ENCODE peak calls at places on chromosomes 7 and 10, in four cellular contexts. One of them, this sample, is unnamed.

GRCh38 chr7:68892211-68892610 is 706.1 kb upstream of the AUTS2 start:
- DNase-seq in AG04449: no peak
- DNase-seq in IMR-90: no peak
- DNase-seq in keratinocyte: no peak
- DNase-seq in this sample: no peak

GRCh38 chr7:11077816-11078215 is 104.1 kb downstream of the PHF14 start:
- DNase-seq in AG04449: peak; percentile 3
- DNase-seq in IMR-90: no peak
- DNase-seq in keratinocyte: no peak
- DNase-seq in this sample: no peak

GRCh38 chr7:52741670-52742069 is 293.8 kb upstream of the POM121L12 start:
- DNase-seq in AG04449: no peak
- DNase-seq in keratinocyte: no peak
- DNase-seq in IMR-90: no peak
- DNase-seq in this sample: no peak

GRCh38 chr10:35433851-35434426 is 97.6 kb downstream of the CCNY start:
- DNase-seq in AG04449: peak; percentile 45
- DNase-seq in keratinocyte: peak; percentile 41
- DNase-seq in IMR-90: peak; percentile 63
- DNase-seq in this sample: peak; percentile 73

GRCh38 chr10:409403-410040 is 274.3 kb downstream of the ZMYND11 start:
- DNase-seq in IMR-90: no peak
- DNase-seq in keratinocyte: no peak
- DNase-seq in AG04449: no peak
- DNase-seq in this sample: no peak

GRCh38 chr7:131524699-131525098 is 31.7 kb downstream of the PODXL start:
- DNase-seq in AG04449: no peak
- DNase-seq in keratinocyte: no peak
- DNase-seq in IMR-90: no peak
- DNase-seq in this sample: no peak

GRCh38 chr10:60433684-60434083 is 44.0 kb upstream of the ANK3 start:
- DNase-seq in IMR-90: peak; percentile 86
- DNase-seq in AG04449: peak; percentile 77
- DNase-seq in keratinocyte: no peak
- DNase-seq in this sample: peak; percentile 61

GRCh38 chr10:111179514-111179913 is 102.7 kb downstream of the ADRA2A start:
- DNase-seq in AG04449: no peak
- DNase-seq in IMR-90: no peak
- DNase-seq in keratinocyte: no peak
- DNase-seq in this sample: no peak

GRCh38 chr10:102418612-102419560 is at the start of gene PSD:
- DNase-seq in keratinocyte: no peak
- DNase-seq in IMR-90: no peak
- DNase-seq in AG04449: no peak
- DNase-seq in this sample: no peak

GRCh38 chr7:108455833-108456677 is at the start of gene NRCAM:
- DNase-seq in keratinocyte: no peak
- DNase-seq in IMR-90: no peak
- DNase-seq in AG04449: no peak
- DNase-seq in this sample: no peak

GRCh38 chr10:74738985-74739567 is 87.3 kb upstream of the KAT6B start:
- DNase-seq in AG04449: no peak
- DNase-seq in keratinocyte: no peak
- DNase-seq in IMR-90: peak; percentile 16
- DNase-seq in this sample: no peak

GRCh38 chr10:22251751-22252285 is 34.0 kb upstream of the EBLN1 start:
- DNase-seq in AG04449: no peak
- DNase-seq in keratinocyte: no peak
- DNase-seq in IMR-90: no peak
- DNase-seq in this sample: no peak

GRCh38 chr7:103691291-103691690 is 245.3 kb upstream of the SLC26A5 start:
- DNase-seq in IMR-90: no peak
- DNase-seq in keratinocyte: no peak
- DNase-seq in AG04449: no peak
- DNase-seq in this sample: no peak

GRCh38 chr7:95101422-95101821 is 194.0 kb downstream of the PPP1R9A start:
- DNase-seq in AG04449: no peak
- DNase-seq in keratinocyte: no peak
- DNase-seq in IMR-90: no peak
- DNase-seq in this sample: no peak

GRCh38 chr10:11472158-11472753 is 139.2 kb downstream of the USP6NL start:
- DNase-seq in keratinocyte: no peak
- DNase-seq in AG04449: no peak
- DNase-seq in IMR-90: peak; percentile 41
- DNase-seq in this sample: no peak

GRCh38 chr7:158325530-158326381 is 261.9 kb downstream of the PTPRN2 start:
- DNase-seq in keratinocyte: no peak
- DNase-seq in IMR-90: no peak
- DNase-seq in AG04449: no peak
- DNase-seq in this sample: no peak

GRCh38 chr7:88092676-88092999 is 127.2 kb downstream of the SRI start:
- DNase-seq in keratinocyte: no peak
- DNase-seq in IMR-90: no peak
- DNase-seq in AG04449: no peak
- DNase-seq in this sample: no peak

GRCh38 chr7:98202367-98203195 is 8.7 kb upstream of the BHLHA15 start:
- DNase-seq in AG04449: no peak
- DNase-seq in keratinocyte: no peak
- DNase-seq in IMR-90: no peak
- DNase-seq in this sample: no peak

GRCh38 chr7:1123721-1124120 is 35.8 kb downstream of the GPER1 start:
- DNase-seq in AG04449: no peak
- DNase-seq in keratinocyte: no peak
- DNase-seq in IMR-90: peak; percentile 79
- DNase-seq in this sample: peak; percentile 66

GRCh38 chr7:135300913-135301765 is 67.5 kb downstream of the STRA8 start:
- DNase-seq in keratinocyte: no peak
- DNase-seq in IMR-90: peak; percentile 23
- DNase-seq in AG04449: no peak
- DNase-seq in this sample: no peak

GRCh38 chr7:69893915-69894314 is 295.6 kb downstream of the AUTS2 start:
- DNase-seq in IMR-90: no peak
- DNase-seq in keratinocyte: no peak
- DNase-seq in AG04449: no peak
- DNase-seq in this sample: no peak

DNA sequence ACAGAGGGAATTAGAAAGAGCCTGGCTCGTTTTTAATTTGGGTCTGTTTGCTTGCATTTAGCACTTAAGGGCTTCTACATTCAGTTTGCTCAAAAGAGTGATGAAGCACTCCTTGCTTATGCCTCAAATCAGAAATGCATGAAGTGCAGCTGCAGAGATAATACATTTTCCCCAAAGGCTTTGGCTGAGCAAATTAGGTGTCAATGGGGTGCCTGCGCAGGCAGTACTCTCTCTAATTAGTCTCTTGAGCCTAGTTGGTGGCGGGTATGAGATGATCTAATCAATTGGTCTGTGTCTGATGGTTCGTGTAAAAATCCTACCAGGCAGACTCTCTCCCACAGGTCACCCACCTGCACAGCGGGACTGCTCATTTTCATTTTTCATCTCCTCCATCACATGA is 62.5 kb upstream of the FZD1 start:
- DNase-seq in keratinocyte: no peak
- DNase-seq in IMR-90: no peak
- DNase-seq in AG04449: no peak
- DNase-seq in this sample: no peak
- H3K4me3 ChIP-seq in keratinocyte: no peak overlapping the region
- H3K4me3 ChIP-seq in IMR-90: no peak overlapping the region
- H3K4me3 ChIP-seq in AG04449: no peak overlapping the region
- H3K4me3 ChIP-seq in this sample: no peak overlapping the region

DNA sequence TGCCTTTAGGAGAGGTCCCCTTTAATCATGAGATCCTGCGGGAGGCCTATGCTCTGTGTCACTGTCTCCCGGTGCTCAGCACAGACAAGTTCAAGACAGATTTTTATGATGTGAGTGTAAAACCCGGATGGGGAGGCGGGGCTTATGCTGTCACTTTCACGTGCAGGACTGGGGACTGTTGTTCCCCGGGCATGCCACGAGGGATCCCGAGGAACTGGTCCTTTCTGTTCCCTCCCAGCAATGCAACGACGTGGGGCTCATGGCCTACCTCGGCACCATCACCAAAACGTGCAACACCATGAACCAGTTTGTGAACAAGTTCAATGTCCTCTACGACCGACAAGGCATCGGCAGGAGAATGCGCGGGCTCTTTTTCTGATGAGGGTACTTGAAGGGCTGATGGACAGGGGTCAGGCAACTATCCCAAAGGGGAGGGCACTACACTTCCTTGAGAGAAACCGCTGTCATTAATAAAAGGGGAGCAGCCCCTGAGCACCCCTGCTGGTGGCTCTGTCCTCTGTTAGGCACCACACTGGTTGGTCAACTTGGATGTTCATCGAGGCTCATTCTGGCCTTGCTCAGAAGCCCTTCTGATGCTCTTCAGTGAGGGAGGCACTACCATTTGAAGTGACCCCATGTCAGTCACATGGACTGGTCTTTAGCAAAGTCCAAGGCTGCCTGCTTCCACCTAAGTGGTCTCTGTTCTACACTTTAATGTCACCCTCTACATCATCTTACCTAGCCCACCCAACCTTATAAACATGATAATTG is 2.8 kb downstream of the COPS6 start:
- DNase-seq in IMR-90: peak; percentile 37
- DNase-seq in AG04449: no peak
- DNase-seq in keratinocyte: no peak
- DNase-seq in this sample: no peak
- TF ChIP-seq CTCF in IMR-90: peak; percentile 16
- TF ChIP-seq CTCF in AG04449: no peak
- TF ChIP-seq CTCF in keratinocyte: no peak
- TF ChIP-seq CTCF in this sample: no peak

GRCh38 chr10:68301301-68301700 is 30.6 kb upstream of the HNRNPH3 start:
- DNase-seq in AG04449: no peak
- DNase-seq in keratinocyte: no peak
- DNase-seq in IMR-90: no peak
- DNase-seq in this sample: no peak
- H3K4me3 ChIP-seq in AG04449: no peak overlapping the region
- H3K4me3 ChIP-seq in keratinocyte: no peak overlapping the region
- H3K4me3 ChIP-seq in IMR-90: no peak overlapping the region
- H3K4me3 ChIP-seq in this sample: no peak overlapping the region

DNA sequence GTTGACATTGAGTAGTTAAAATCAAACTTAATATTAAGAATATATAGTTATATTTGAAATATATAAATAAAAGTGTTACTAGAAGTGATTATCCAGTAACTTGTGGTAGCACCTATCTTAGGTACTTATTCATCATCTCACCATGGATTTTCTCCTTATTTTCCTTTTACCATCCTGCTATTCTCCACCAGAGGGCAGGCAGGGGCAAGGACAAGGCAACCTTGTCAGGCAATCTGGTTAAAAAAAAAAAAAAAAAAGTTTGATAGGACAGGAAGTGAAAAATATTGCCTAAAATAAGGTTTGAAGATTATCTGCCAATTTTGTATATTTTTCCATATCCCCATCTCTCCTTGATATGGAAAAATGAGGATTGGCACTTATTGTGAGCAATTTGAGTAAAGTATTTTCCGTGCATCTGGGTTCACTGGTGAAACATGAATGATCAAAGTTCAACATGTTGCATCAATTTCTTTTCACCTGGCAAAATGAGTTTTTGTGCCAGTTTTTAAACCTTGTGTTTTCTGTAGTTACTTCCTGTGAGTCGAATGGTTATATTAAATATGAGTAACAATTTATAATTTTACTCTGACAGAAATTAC is 256.7 kb downstream of the AGMO start:
- DNase-seq in keratinocyte: peak; percentile 4
- DNase-seq in AG04449: no peak
- DNase-seq in IMR-90: peak; percentile 39
- DNase-seq in this sample: no peak
- TF ChIP-seq CTCF in keratinocyte: peak; percentile 62
- TF ChIP-seq CTCF in AG04449: peak; percentile 68
- TF ChIP-seq CTCF in IMR-90: peak; percentile 75
- TF ChIP-seq CTCF in this sample: peak; percentile 88

GRCh38 chr7:27200761-27201230 is 905 bp upstream of the HOXA13 start:
- DNase-seq in keratinocyte: no peak
- DNase-seq in AG04449: no peak
- DNase-seq in IMR-90: no peak
- DNase-seq in this sample: no peak
- H3K4me3 ChIP-seq in keratinocyte: peak overlapping the region; percentile 57
- H3K4me3 ChIP-seq in AG04449: peak overlapping the region; percentile 46
- H3K4me3 ChIP-seq in IMR-90: no peak overlapping the region
- H3K4me3 ChIP-seq in this sample: peak overlapping the region; percentile 78

DNA sequence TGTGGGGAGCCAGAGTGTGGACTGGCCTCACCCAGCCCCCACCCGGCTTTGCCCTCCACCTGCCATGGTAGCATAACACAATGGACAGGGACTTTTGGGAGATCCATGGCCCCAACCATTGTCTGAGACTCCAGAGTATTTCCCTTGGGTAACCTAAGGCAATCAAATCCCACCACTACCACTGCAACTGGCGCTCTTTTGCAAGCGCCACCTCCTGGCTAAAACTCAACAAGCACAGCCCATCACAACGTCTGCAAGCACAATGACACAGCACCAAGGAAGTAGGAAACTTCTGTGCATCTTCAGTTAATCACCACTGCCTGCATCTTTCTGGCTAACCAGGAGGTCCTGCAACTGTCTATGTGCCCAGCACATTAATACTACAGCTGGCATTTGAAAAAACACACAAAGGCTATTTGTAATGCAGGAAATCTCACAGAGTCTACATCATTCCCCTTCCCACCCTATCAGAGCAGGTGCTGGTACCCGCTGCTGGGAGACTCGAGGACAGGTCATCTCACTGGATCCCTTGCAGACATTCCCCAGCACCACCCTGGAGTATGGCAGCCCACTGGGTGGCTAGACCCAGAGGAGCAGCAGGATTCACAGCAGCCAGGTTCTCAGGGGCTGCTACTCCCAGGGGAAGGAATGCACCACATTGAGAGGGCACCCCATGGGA is 27.7 kb downstream of the ANKRD26 start:
- DNase-seq in keratinocyte: no peak
- DNase-seq in IMR-90: no peak
- DNase-seq in AG04449: no peak
- DNase-seq in this sample: no peak
- TF ChIP-seq CTCF in keratinocyte: no peak
- TF ChIP-seq CTCF in IMR-90: no peak
- TF ChIP-seq CTCF in AG04449: no peak
- TF ChIP-seq CTCF in this sample: no peak

DNA sequence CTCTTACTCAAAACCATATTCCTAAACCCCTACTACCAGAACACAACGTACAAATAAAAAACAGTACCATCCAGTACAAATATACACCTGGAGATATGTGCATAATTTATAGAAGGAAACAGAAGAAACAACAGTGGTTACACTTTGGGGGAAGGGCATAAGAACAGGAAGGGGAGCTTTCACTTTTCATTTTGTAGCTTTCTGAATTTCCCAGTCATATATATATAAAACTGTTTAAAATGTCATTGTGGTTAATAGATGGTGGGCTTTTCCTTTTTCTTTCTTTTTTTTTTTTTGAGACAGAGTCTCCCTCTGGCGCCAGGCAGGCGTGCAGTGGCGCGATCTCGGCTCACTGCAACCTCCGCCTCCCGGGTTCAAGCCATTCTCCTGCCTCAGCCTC is 47.2 kb downstream of the MALSU1 start:
- DNase-seq in keratinocyte: no peak
- DNase-seq in IMR-90: no peak
- DNase-seq in AG04449: no peak
- DNase-seq in this sample: no peak
- H3K4me3 ChIP-seq in keratinocyte: no peak overlapping the region
- H3K4me3 ChIP-seq in IMR-90: no peak overlapping the region
- H3K4me3 ChIP-seq in AG04449: no peak overlapping the region
- H3K4me3 ChIP-seq in this sample: no peak overlapping the region

This sample was measured in AG09309.